ENCODE peak calls at places on chromosomes 7 and 10, in five cellular contexts. U, X, G, S and T are unnamed samples.

GRCh38 chr10:62993121-62993520 is 140.0 kb upstream of the NRBF2 start:
- DNase-seq in U (no peak), X (no peak), G (peak; percentile 29), S (no peak), T (no peak)

GRCh38 chr7:778271-778967 is 51.3 kb upstream of the PRKAR1B start:
- DNase-seq in U (no peak), X (no peak), G (no peak), S (no peak), T (no peak)

GRCh38 chr10:70444613-70445222 is 3.2 kb upstream of the NODAL start:
- DNase-seq in U (no peak), X (no peak), G (no peak), S (no peak), T (no peak)

GRCh38 chr7:29684787-29685650 is 121.3 kb upstream of the WIPF3 start:
- DNase-seq in U (peak; percentile 83), X (peak; percentile 59), G (peak; percentile 78), S (peak; percentile 88), T (peak; percentile 80)

GRCh38 chr10:28810062-28810870 is 132.9 kb downstream of the BAMBI start:
- DNase-seq in U (no peak), X (no peak), G (peak; percentile 33), S (no peak), T (no peak)

GRCh38 chr7:139114585-139114984 is 5.1 kb upstream of the ZC3HAV1 start:
- DNase-seq in U (no peak), X (no peak), G (no peak), S (no peak), T (no peak)

GRCh38 chr10:80413152-80413996 is 5.0 kb downstream of the PRXL2A start:
- DNase-seq in U (no peak), X (peak; percentile 47), G (peak; percentile 83), S (no peak), T (no peak)

GRCh38 chr10:49171326-49172140 is 16.7 kb downstream of the TMEM273 start:
- DNase-seq in U (no peak), X (no peak), G (no peak), S (no peak), T (no peak)

GRCh38 chr10:110413903-110414562 is 83.7 kb upstream of the DUSP5 start:
- DNase-seq in U (no peak), X (no peak), G (peak; percentile 37), S (no peak), T (no peak)

GRCh38 chr7:74078461-74078860 is 5.1 kb upstream of the LIMK1 start:
- DNase-seq in U (no peak), X (no peak), G (no peak), S (no peak), T (no peak)

GRCh38 chr10:11724938-11725776 is 17.0 kb upstream of the ECHDC3 start:
- DNase-seq in U (no peak), X (no peak), G (peak; percentile 83), S (no peak), T (no peak)

GRCh38 chr7:18192228-18192627 is 164.6 kb upstream of the PRPS1L1 start:
- DNase-seq in U (no peak), X (no peak), G (no peak), S (no peak), T (no peak)

GRCh38 chr10:103501186-103501585 is 7.7 kb downstream of the NEURL1 start:
- DNase-seq in U (no peak), X (no peak), G (no peak), S (no peak), T (no peak)

GRCh38 chr10:61787170-61787569 is 114.3 kb upstream of the ARID5B start:
- DNase-seq in U (no peak), X (no peak), G (no peak), S (no peak), T (no peak)

GRCh38 chr7:131502810-131503545 is 53.5 kb downstream of the PODXL start:
- DNase-seq in U (peak; percentile 67), X (no peak), G (peak; percentile 57), S (no peak), T (peak; percentile 78)

GRCh38 chr10:2099321-2099720 is 362.0 kb upstream of the ADARB2 start:
- DNase-seq in U (no peak), X (no peak), G (no peak), S (no peak), T (no peak)

GRCh38 chr10:2094171-2094570 is 356.8 kb upstream of the ADARB2 start:
- DNase-seq in U (no peak), X (no peak), G (no peak), S (no peak), T (no peak)

DNA sequence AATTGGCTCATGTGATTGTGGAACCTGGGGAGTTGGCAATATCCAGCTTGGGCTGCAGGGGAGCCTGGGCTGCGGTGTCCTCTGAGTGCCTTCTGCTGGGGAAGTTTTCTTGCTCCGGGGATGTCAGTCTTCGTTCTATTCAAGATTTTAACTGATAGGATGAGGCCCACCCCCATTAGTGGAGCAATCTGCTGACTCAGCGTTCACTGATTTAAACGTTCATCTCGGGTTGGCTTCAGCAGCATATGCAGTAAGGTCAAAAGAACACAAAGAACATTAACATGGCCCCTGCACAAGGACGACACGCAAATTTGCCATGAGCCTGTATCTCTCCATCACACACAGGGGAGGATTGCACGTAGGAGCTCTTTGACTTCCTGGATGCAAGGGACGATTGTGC is 360.6 kb upstream of the ADARB2 start:
- DNase-seq in U (no peak), X (no peak), G (no peak), S (no peak), T (no peak)
- H3K9me3 ChIP-seq in U (no peaks in the 10 kb centered on the region), X (no peaks in the 10 kb centered on the region), G (no peaks in the 10 kb centered on the region), S (no peaks in the 10 kb centered on the region), T (no peaks in the 10 kb centered on the region)

GRCh38 chr10:133460208-133460769 is 6.5 kb downstream of the SCART1 start:
- DNase-seq in U (no peak), X (no peak), G (no peak), S (no peak), T (no peak)

GRCh38 chr10:133462512-133463305 is 9.0 kb downstream of the SCART1 start:
- DNase-seq in U (no peak), X (no peak), G (no peak), S (no peak), T (no peak)

GRCh38 chr10:133459454-133460207 is 5.9 kb downstream of the SCART1 start:
- DNase-seq in U (peak; percentile 12), X (no peak), G (no peak), S (no peak), T (no peak)

GRCh38 chr10:133461841-133462240 is 8.1 kb downstream of the SCART1 start:
- DNase-seq in U (no peak), X (no peak), G (no peak), S (no peak), T (peak; percentile 3)

DNA sequence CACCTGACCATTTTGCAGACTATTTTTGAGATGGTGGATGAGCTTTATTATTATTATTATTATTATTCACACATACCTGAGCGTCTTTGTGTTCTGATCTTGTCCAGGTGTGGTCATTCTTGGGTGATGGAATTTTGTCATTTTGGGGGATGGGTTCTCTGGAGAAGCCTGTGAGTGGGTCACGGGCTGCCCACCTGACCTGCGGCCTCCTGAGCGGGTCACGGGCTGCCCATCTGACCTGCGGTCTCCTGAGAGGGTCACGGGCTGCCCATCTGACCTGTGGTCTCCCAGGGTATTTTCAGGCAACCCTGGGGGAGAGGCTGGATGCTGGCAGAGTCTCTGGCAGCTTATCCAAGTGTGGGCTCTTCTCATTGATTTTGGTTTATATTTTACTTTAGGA is 7.3 kb downstream of the SCART1 start:
- DNase-seq in U (no peak), X (no peak), G (no peak), S (no peak), T (no peak)
- H3K9me3 ChIP-seq in U (no peaks in the 10 kb centered on the region), X (no peaks in the 10 kb centered on the region), G (no peaks in the 10 kb centered on the region), S (no peaks in the 10 kb centered on the region), T (no peaks in the 10 kb centered on the region)

GRCh38 chr10:42594246-42594650 is 44.1 kb downstream of the ZNF33B start:
- DNase-seq in U (no peak), X (no peak), G (peak; percentile 91), S (no peak), T (no peak)

GRCh38 chr10:42596196-42596595 is 42.2 kb downstream of the ZNF33B start:
- DNase-seq in U (no peak), X (no peak), G (no peak), S (no peak), T (no peak)

GRCh38 chr10:42598249-42598873 is 40.0 kb downstream of the ZNF33B start:
- DNase-seq in U (no peak), X (no peak), G (no peak), S (no peak), T (no peak)

DNA sequence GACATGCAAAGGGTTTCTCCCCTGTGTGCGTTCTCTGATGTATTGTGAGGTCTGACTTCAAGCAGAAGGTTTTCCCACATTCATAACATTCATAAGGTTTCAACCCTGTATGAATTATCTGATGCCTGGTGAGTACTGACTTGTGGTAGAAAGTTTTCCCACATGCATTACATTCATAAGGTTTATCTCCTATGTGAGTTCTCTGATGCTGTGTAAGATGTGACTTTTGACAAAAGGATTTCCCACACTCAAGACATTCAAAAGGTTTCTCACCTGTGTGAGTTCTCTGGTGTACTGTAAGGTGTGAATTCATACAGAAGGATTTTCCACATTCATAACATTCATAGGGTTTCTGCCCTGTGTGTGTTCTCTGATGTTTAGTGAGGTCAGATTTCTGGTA is 45.1 kb downstream of the ZNF33B start:
- DNase-seq in U (no peak), X (no peak), G (no peak), S (no peak), T (no peak)
- H3K9me3 ChIP-seq in U (peaks cover 60% of the 10 kb centered on the region), X (no peaks in the 10 kb centered on the region), G (no peaks in the 10 kb centered on the region), S (peaks cover 7% of the 10 kb centered on the region), T (no peaks in the 10 kb centered on the region)

GRCh38 chr7:150910996-150911422 is 58.7 kb downstream of the AOC1 start:
- DNase-seq in U (no peak), X (no peak), G (no peak), S (no peak), T (no peak)

GRCh38 chr7:150914196-150914595 is 61.9 kb downstream of the AOC1 start:
- DNase-seq in U (no peak), X (no peak), G (no peak), S (no peak), T (no peak)

GRCh38 chr7:150912427-150912826 is 60.1 kb downstream of the AOC1 start:
- DNase-seq in U (no peak), X (no peak), G (no peak), S (no peak), T (no peak)

GRCh38 chr7:150909192-150909591 is 56.9 kb downstream of the AOC1 start:
- DNase-seq in U (no peak), X (no peak), G (no peak), S (no peak), T (no peak)

GRCh38 chr7:150911590-150912267 is 59.4 kb downstream of the AOC1 start:
- DNase-seq in U (no peak), X (no peak), G (no peak), S (no peak), T (no peak)
- H3K9me3 ChIP-seq in U (no peaks in the 10 kb centered on the region), X (no peaks in the 10 kb centered on the region), G (no peaks in the 10 kb centered on the region), S (no peaks in the 10 kb centered on the region), T (no peaks in the 10 kb centered on the region)

DNA sequence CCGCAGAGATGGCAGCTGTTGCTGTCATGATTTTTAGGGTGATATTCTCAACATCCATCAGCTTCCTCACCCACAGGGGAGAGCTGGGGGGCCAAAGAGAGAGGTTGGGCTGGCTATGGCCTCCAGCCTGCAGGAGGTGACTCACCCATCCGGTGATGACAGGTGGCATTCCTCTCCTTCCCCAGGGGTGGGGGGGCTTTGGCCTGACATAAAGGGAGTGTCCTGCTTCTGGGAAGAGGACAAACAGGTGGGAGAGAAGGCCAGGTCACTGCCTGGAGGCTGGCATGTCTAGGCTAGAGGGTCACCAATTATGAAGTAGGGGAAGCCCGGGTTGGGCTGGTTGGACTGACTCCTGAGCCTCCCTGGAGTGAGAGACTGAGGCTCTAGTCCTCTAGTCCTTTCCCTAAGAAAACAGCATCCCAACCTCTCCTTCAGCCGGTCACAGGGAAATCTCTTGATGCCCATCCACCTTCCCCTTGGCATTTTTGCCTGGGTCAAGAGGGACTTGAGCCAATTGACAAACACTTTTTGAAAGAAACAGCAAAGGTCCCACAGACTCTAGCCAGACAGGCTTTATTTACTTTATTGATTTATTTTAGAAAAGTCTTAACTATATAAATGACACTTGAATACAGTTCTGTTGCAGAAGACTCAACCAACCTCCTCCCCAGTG is 79.8 kb upstream of the ZNF716 start:
- DNase-seq in U (no peak), X (no peak), G (no peak), S (no peak), T (no peak)
- H3K9me3 ChIP-seq in U (no peaks in the 10 kb centered on the region), X (no peaks in the 10 kb centered on the region), G (peaks cover 4% of the 10 kb centered on the region), S (no peaks in the 10 kb centered on the region), T (no peaks in the 10 kb centered on the region)